ENCODE peak calls at places on chromosome 3, in six cellular contexts. L is IMR-90, C is neuronal stem cell, Q is H1, Z is trophoblast cell, V is H9. O is an unnamed sample.

GRCh38 chr3:14127106-14127505 is 2.3 kb downstream of the TMEM43 start:
- DNase-seq in L (no peak), C (no peak), Q (peak), Z (no peak), V (peak), O (no peak)

GRCh38 chr3:107753494-107753893 is 230.7 kb downstream of the BBX start:
- DNase-seq in L (peak), C (peak), Q (no peak), Z (peak), V (peak), O (peak)

GRCh38 chr3:134918448-134918847 is 123.4 kb downstream of the EPHB1 start:
- DNase-seq in L (no peak), C (no peak), Q (no peak), Z (no peak), V (no peak), O (no peak)

GRCh38 chr3:48505146-48505545 is 1.2 kb upstream of the SHISA5 start:
- DNase-seq in L (no peak), C (no peak), Q (peak), Z (no peak), V (no peak), O (no peak)

GRCh38 chr3:112427123-112427522 is 72.1 kb downstream of the BTLA start:
- DNase-seq in L (no peak), C (no peak), Q (no peak), Z (no peak), V (no peak), O (no peak)

GRCh38 chr3:156615592-156616173 is 58.7 kb upstream of the TIPARP start:
- DNase-seq in L (peak), C (no peak), Q (no peak), Z (peak), V (no peak), O (peak)

GRCh38 chr3:177602601-177603136 is 405.4 kb upstream of the TBL1XR1 start:
- DNase-seq in L (peak), C (no peak), Q (no peak), Z (peak), V (no peak), O (peak)

GRCh38 chr3:144477593-144477992 is 506.0 kb downstream of the DIPK2A start:
- DNase-seq in L (no peak), C (no peak), Q (no peak), Z (no peak), V (no peak), O (no peak)

GRCh38 chr3:99249627-99250026 is 348.1 kb upstream of the DCBLD2 start:
- DNase-seq in L (no peak), C (no peak), Q (no peak), Z (no peak), V (no peak), O (no peak)

GRCh38 chr3:104745313-104745712 is 621.4 kb upstream of the ALCAM start:
- DNase-seq in L (no peak), C (no peak), Q (no peak), Z (no peak), V (no peak), O (no peak)

GRCh38 chr3:140942221-140943104 is 827 bp downstream of the SLC25A36 start:
- DNase-seq in L (peak), C (peak), Q (peak), Z (peak), V (peak), O (peak)

GRCh38 chr3:6799264-6799915 is 61.5 kb upstream of the GRM7 start:
- DNase-seq in L (no peak), C (peak), Q (peak), Z (peak), V (peak), O (no peak)

GRCh38 chr3:31927806-31928205 is 53.3 kb downstream of the OSBPL10 start:
- DNase-seq in L (no peak), C (no peak), Q (no peak), Z (no peak), V (no peak), O (no peak)

GRCh38 chr3:152244156-152244888 is 24.4 kb upstream of the MBNL1 start:
- DNase-seq in L (no peak), C (no peak), Q (no peak), Z (no peak), V (no peak), O (no peak)

GRCh38 chr3:18389108-18389733 is 35.9 kb downstream of the SATB1 start:
- DNase-seq in L (peak), C (peak), Q (no peak), Z (peak), V (no peak), O (peak)

GRCh38 chr3:67524046-67524445 is 130.4 kb downstream of the SUCLG2 start:
- DNase-seq in L (peak), C (no peak), Q (no peak), Z (peak), V (no peak), O (no peak)

GRCh38 chr3:38306941-38307340 is 24.8 kb downstream of the SLC22A14 start:
- DNase-seq in L (no peak), C (no peak), Q (no peak), Z (no peak), V (no peak), O (no peak)

GRCh38 chr3:121411554-121411953 is 134.2 kb downstream of the POLQ start:
- DNase-seq in L (peak), C (no peak), Q (no peak), Z (no peak), V (no peak), O (no peak)

GRCh38 chr3:171018151-171018935 is 8.2 kb downstream of the SLC2A2 start:
- DNase-seq in L (no peak), C (no peak), Q (peak), Z (peak), V (peak), O (no peak)

GRCh38 chr3:297585-297984 is 101.0 kb downstream of the CHL1 start:
- DNase-seq in L (no peak), C (no peak), Q (no peak), Z (no peak), V (no peak), O (no peak)

GRCh38 chr3:197186887-197187588 is 111.4 kb downstream of the DLG1 start:
- DNase-seq in L (peak), C (peak), Q (no peak), Z (peak), V (no peak), O (peak)

GRCh38 chr3:171813897-171814460 is 3.7 kb upstream of the PLD1 start:
- DNase-seq in L (no peak), C (no peak), Q (no peak), Z (peak), V (no peak), O (peak)

GRCh38 chr3:66385066-66385465 is 115.8 kb downstream of the LRIG1 start:
- DNase-seq in L (no peak), C (no peak), Q (no peak), Z (no peak), V (peak), O (no peak)

GRCh38 chr3:195731356-195731960 is 10.7 kb downstream of the MUC20 start:
- DNase-seq in L (no peak), C (no peak), Q (no peak), Z (no peak), V (no peak), O (no peak)

GRCh38 chr3:169365993-169366915 is 297.3 kb downstream of the MECOM start:
- DNase-seq in L (no peak), C (no peak), Q (no peak), Z (no peak), V (no peak), O (no peak)

GRCh38 chr3:183082355-183082915 is 16.9 kb downstream of the MCCC1 start:
- DNase-seq in L (no peak), C (no peak), Q (no peak), Z (no peak), V (no peak), O (no peak)

GRCh38 chr3:9810357-9810726 is 280 bp downstream of the TTLL3 start:
- DNase-seq in L (no peak), C (no peak), Q (peak), Z (no peak), V (peak), O (no peak)

GRCh38 chr3:9807981-9808344 is 2.1 kb upstream of the TTLL3 start:
- DNase-seq in L (no peak), C (no peak), Q (no peak), Z (no peak), V (no peak), O (no peak)

GRCh38 chr3:9809615-9810356 is at the start of gene TTLL3:
- DNase-seq in L (peak), C (peak), Q (peak), Z (peak), V (peak), O (peak)

GRCh38 chr3:9808345-9809037 is 1.6 kb upstream of the TTLL3 start:
- DNase-seq in L (peak), C (peak), Q (peak), Z (peak), V (peak), O (peak)

GRCh38 chr3:9809239-9809614 is 835 bp upstream of the TTLL3 start:
- DNase-seq in L (no peak), C (no peak), Q (no peak), Z (peak), V (peak), O (no peak)
- H4K91ac ChIP-seq in L (peak), C (no peak), Q (no peak), Z (no peak), V (no peak), O (no peak)

DNA sequence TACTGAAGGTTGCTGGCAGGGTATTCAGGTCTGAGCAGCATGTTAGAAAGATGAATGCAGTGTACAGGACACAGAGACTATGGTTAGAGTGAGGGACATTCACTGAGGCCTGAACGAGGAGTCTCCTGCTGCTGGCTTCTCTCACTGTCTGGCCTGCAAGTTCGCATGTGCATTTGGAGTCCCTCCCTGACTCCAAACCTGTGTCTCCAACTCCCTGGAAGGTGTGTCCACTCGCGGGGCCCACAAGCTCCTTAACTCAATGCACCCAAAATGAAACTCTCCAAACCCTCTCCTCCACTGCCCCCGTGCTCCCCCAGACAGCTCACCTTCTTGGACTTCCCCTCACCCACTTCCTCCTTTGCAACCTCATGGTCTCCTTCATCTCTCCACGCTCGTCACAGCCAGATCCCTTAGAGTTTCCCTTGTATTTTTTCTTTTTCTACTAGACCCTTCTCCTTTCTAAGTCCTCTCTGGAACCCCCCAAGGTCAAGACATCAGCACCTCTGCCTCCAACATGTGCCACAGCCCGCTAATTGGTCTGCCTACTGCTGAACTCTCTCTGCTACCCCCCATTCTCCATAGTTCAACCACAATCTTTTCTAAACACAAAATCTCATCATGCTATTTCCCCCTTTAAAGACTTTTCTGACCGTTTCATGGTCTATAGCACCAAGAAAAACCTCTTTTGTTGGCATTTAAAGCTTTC is 58.3 kb downstream of the HES1 start:
- DNase-seq in L (no peak), C (no peak), Q (no peak), Z (no peak), V (no peak), O (no peak)
- H4K91ac ChIP-seq in L (no peak), C (no peak), Q (no peak), Z (no peak), V (no peak), O (no peak)

DNA sequence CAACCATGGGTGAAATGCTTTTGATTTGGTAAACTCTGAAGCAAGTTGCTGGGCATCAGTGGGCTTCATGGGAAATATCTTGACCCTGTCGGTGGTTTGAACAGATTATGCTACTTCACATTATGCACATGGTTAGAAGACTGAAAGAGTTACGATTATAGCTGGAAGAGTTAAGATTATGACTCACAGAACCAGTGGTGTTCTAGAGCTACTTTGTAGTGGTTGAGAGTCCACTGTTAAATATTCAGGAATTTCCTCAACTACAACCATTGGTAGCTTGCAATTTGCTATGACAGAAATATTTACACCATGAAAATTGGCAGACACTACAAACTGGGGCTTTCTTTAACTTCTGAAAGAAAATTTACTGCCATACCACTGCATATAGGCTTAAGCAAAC is 99.3 kb downstream of the GADL1 start:
- DNase-seq in L (peak), C (no peak), Q (no peak), Z (peak), V (no peak), O (no peak)
- H4K91ac ChIP-seq in L (no peak), C (no peak), Q (no peak), Z (no peak), V (no peak), O (no peak)

DNA sequence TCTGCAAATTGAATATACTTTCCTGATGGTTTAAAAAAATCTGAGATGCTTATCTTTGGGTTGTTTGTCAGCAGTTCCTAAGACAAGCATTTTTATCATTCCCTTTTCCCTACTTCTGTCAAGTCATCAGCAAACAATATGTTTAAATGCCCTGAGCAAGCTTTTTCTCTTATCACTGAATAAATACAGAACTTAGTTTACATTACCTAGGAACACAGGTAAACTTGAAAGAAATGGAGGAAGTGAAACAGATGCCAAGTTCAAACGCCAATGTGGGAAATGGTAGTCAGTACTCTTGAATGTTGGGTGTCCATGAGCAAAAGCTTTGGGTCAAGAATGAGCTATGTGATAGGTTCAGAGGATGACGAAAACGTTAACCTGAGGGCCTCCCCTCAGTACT is 17.2 kb upstream of the TCAIM start:
- DNase-seq in L (no peak), C (no peak), Q (no peak), Z (peak), V (no peak), O (no peak)
- H4K91ac ChIP-seq in L (no peak), C (no peak), Q (no peak), Z (no peak), V (no peak), O (no peak)

DNA sequence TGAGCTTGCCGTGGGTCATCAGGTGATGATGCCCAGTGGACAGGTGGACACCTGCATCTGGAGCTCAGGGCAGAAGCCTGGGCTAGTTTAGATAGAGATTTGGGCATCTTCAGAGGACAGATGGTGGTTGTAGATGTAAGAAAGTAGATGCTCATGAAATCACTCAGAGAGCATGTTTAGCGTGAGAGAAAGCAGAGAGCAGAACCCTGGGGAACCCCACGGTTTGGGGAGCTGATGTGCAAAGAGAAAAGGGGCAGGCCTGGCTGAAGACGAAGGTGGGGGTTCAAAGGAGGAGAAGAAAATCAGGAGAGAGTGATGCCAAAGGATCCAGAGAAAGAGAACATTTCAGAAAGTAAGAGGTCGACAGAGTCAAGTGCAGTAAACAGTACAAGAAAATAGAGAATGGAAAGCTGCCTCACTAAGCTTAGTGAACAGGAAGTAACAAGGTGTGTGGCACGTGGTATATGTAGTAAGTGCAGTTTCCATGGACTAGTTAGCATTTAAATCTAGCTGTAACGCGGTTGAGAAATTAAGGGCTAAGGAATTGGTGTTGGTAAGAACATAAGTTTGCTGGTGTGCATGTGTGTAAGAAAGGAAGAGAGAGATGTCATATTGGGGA is 13.5 kb downstream of the TIGIT start:
- DNase-seq in L (no peak), C (no peak), Q (no peak), Z (no peak), V (no peak), O (no peak)
- H4K91ac ChIP-seq in L (no peak), C (no peak), Q (no peak), Z (no peak), V (no peak), O (no peak)